ENCODE peak calls at places on chromosomes 5 and 9, in eight cellular contexts. R is COR-L47; X is AML-193; S is pancreas; Z is fibroblast of pulmonary artery; Y is activated T-cell treated with anti-CD3 and anti-CD28 coated beads for 1 hour; A is right cardiac atrium; C is CD8-positive, alpha-beta memory T cell. H is an unnamed sample.

GRCh38 chr9:2837915-2838314 is 6.0 kb downstream of the PUM3 start:
- DNase-seq in R (peak), X (peak), S (no peak), Z (peak), Y (no peak), A (no peak), C (no peak), H (peak)

GRCh38 chr9:85298434-85298833 is 443.3 kb downstream of the AGTPBP1 start:
- DNase-seq in R (no peak), X (no peak), S (no peak), Z (no peak), Y (no peak), A (no peak), C (no peak), H (no peak)

GRCh38 chr5:66841264-66841663 is 245.1 kb downstream of the MAST4 start:
- DNase-seq in R (no peak), X (no peak), S (no peak), Z (no peak), Y (no peak), A (no peak), C (no peak), H (no peak)

GRCh38 chr5:121377446-121377845 is 474.2 kb upstream of the FTMT start:
- DNase-seq in R (peak), X (no peak), S (no peak), Z (no peak), Y (no peak), A (no peak), C (no peak), H (no peak)

GRCh38 chr5:10194083-10194482 is 55.6 kb downstream of the ATPSCKMT start:
- DNase-seq in R (no peak), X (no peak), S (no peak), Z (no peak), Y (no peak), A (no peak), C (no peak), H (no peak)

GRCh38 chr5:9468070-9468388 is 77.8 kb downstream of the SEMA5A start:
- DNase-seq in R (no peak), X (no peak), S (no peak), Z (peak), Y (no peak), A (no peak), C (no peak), H (peak)

GRCh38 chr9:106622148-106622547 is 240.8 kb upstream of the ZNF462 start:
- DNase-seq in R (peak), X (no peak), S (no peak), Z (no peak), Y (no peak), A (no peak), C (no peak), H (no peak)

GRCh38 chr5:142175039-142175438 is 66.5 kb downstream of the NDFIP1 start:
- DNase-seq in R (no peak), X (no peak), S (no peak), Z (no peak), Y (no peak), A (no peak), C (no peak), H (no peak)

GRCh38 chr9:116154976-116155699 is 1.5 kb downstream of the PAPPA start:
- DNase-seq in R (no peak), X (no peak), S (no peak), Z (peak), Y (no peak), A (peak), C (no peak), H (peak)

GRCh38 chr5:179410291-179411160 is 65.3 kb upstream of the ADAMTS2 start:
- DNase-seq in R (no peak), X (no peak), S (no peak), Z (no peak), Y (no peak), A (no peak), C (no peak), H (no peak)

GRCh38 chr9:35729700-35730485 is 2.1 kb downstream of the TLN1 start:
- DNase-seq in R (peak), X (peak), S (no peak), Z (peak), Y (no peak), A (peak), C (peak), H (peak)

GRCh38 chr5:98923961-98924360 is 4.8 kb downstream of the CHD1 start:
- DNase-seq in R (no peak), X (no peak), S (no peak), Z (no peak), Y (no peak), A (no peak), C (no peak), H (no peak)

GRCh38 chr5:61020415-61020814 is 75.4 kb downstream of the NDUFAF2 start:
- DNase-seq in R (peak), X (no peak), S (no peak), Z (peak), Y (no peak), A (peak), C (no peak), H (no peak)

GRCh38 chr9:22454021-22454420 is 7.4 kb downstream of the DMRTA1 start:
- DNase-seq in R (no peak), X (peak), S (no peak), Z (no peak), Y (no peak), A (no peak), C (no peak), H (peak)

GRCh38 chr5:150801117-150801927 is 22.8 kb downstream of the SMIM3 start:
- DNase-seq in R (peak), X (peak), S (no peak), Z (peak), Y (no peak), A (no peak), C (peak), H (peak)

GRCh38 chr5:54658014-54658413 is 140.5 kb downstream of the SNX18 start:
- DNase-seq in R (peak), X (no peak), S (no peak), Z (peak), Y (no peak), A (no peak), C (no peak), H (peak)

GRCh38 chr9:89903076-89903475 is 298.3 kb downstream of the GADD45G start:
- DNase-seq in R (no peak), X (no peak), S (no peak), Z (no peak), Y (no peak), A (no peak), C (no peak), H (no peak)

GRCh38 chr9:34457266-34458012 is 931 bp downstream of the FAM219A start:
- DNase-seq in R (peak), X (no peak), S (peak), Z (peak), Y (peak), A (peak), C (no peak), H (peak)

GRCh38 chr5:128774605-128775004 is 190.7 kb upstream of the SLC27A6 start:
- DNase-seq in R (no peak), X (no peak), S (no peak), Z (peak), Y (no peak), A (no peak), C (no peak), H (no peak)

GRCh38 chr5:57711471-57711870 is 228.9 kb upstream of the ACTBL2 start:
- DNase-seq in R (no peak), X (no peak), S (no peak), Z (peak), Y (no peak), A (no peak), C (no peak), H (no peak)

GRCh38 chr9:79623799-79624721 is 52.3 kb downstream of the TLE4 start:
- DNase-seq in R (no peak), X (peak), S (no peak), Z (peak), Y (no peak), A (peak), C (peak), H (peak)

GRCh38 chr5:162230348-162230747 is 162.8 kb downstream of the GABRG2 start:
- DNase-seq in R (no peak), X (no peak), S (no peak), Z (no peak), Y (no peak), A (peak), C (no peak), H (no peak)

GRCh38 chr5:137659209-137659608 is 76.7 kb downstream of the KLHL3 start:
- DNase-seq in R (no peak), X (no peak), S (no peak), Z (no peak), Y (no peak), A (peak), C (no peak), H (no peak)

H was measured in GM23248.